ENCODE peak calls at places on chromosomes 6 and 20, in six cellular contexts. W is islet precursor cell, K is HEK293T, U is iPS-NIHi11, V is globus pallidus, M is anterior cingulate cortex. I is an unnamed sample.

GRCh38 chr20:43384321-43384940 is 73.3 kb upstream of the SRSF6 start:
- DNase-seq in W (no peak), K (no peak), U (no peak), V (no peak), M (no peak), I (no peak)

GRCh38 chr6:107235521-107235920 is 120.2 kb upstream of the BEND3 start:
- DNase-seq in W (no peak), K (no peak), U (no peak), V (no peak), M (no peak), I (no peak)

GRCh38 chr6:121175827-121176226 is 158.5 kb downstream of the TBC1D32 start:
- DNase-seq in W (no peak), K (no peak), U (no peak), V (no peak), M (no peak), I (no peak)

GRCh38 chr6:108799356-108799720 is 48.9 kb upstream of the ARMC2 start:
- DNase-seq in W (peak), K (no peak), U (no peak), V (peak), M (no peak), I (no peak)

GRCh38 chr6:88301888-88302768 is 136.0 kb upstream of the CNR1 start:
- DNase-seq in W (no peak), K (no peak), U (no peak), V (no peak), M (no peak), I (no peak)

GRCh38 chr20:21503345-21503744 is 10.5 kb downstream of the NKX2-2 start:
- DNase-seq in W (peak), K (no peak), U (no peak), V (peak), M (no peak), I (peak)

GRCh38 chr20:34988176-34988540 is 32.5 kb downstream of the MYH7B start:
- DNase-seq in W (no peak), K (no peak), U (no peak), V (peak), M (no peak), I (no peak)

GRCh38 chr6:7255918-7256317 is 57.1 kb downstream of the SSR1 start:
- DNase-seq in W (no peak), K (no peak), U (no peak), V (no peak), M (no peak), I (no peak)

GRCh38 chr6:158737710-158738615 is 81.2 kb downstream of the EZR start:
- DNase-seq in W (peak), K (no peak), U (no peak), V (no peak), M (no peak), I (peak)

GRCh38 chr6:53111865-53112264 is 36.8 kb downstream of the GCM1 start:
- DNase-seq in W (no peak), K (no peak), U (no peak), V (no peak), M (no peak), I (no peak)

GRCh38 chr6:27532820-27533538 is 60.1 kb upstream of the ZNF184 start:
- DNase-seq in W (peak), K (no peak), U (no peak), V (no peak), M (no peak), I (peak)

GRCh38 chr6:105357147-105357546 is 45.7 kb downstream of the PREP start:
- DNase-seq in W (no peak), K (no peak), U (no peak), V (no peak), M (no peak), I (no peak)

GRCh38 chr6:89242574-89243330 is 25.6 kb upstream of the GABRR1 start:
- DNase-seq in W (no peak), K (peak), U (peak), V (peak), M (no peak), I (peak)

GRCh38 chr6:137495652-137496391 is 1.6 kb upstream of the OLIG3 start:
- DNase-seq in W (no peak), K (no peak), U (peak), V (no peak), M (no peak), I (no peak)

GRCh38 chr6:167932468-167933276 is 64.8 kb upstream of the KIF25 start:
- DNase-seq in W (no peak), K (no peak), U (no peak), V (no peak), M (no peak), I (peak)

GRCh38 chr20:35342154-35342769 is 50.0 kb upstream of the FAM83C start:
- DNase-seq in W (no peak), K (no peak), U (peak), V (no peak), M (no peak), I (peak)

GRCh38 chr6:51569594-51569993 is 517.8 kb downstream of the PKHD1 start:
- DNase-seq in W (no peak), K (no peak), U (peak), V (no peak), M (no peak), I (no peak)

GRCh38 chr20:15818651-15819071 is 754.6 kb downstream of the KIF16B start:
- DNase-seq in W (no peak), K (no peak), U (no peak), V (no peak), M (no peak), I (no peak)

GRCh38 chr6:45722876-45723275 is 292.8 kb downstream of the CLIC5 start:
- DNase-seq in W (no peak), K (no peak), U (no peak), V (no peak), M (no peak), I (no peak)

GRCh38 chr6:20353134-20353533 is 48.5 kb upstream of the E2F3 start:
- DNase-seq in W (no peak), K (no peak), U (no peak), V (no peak), M (no peak), I (no peak)

GRCh38 chr6:34745277-34746103 is 11.8 kb upstream of the SNRPC start:
- DNase-seq in W (peak), K (no peak), U (peak), V (no peak), M (no peak), I (no peak)

GRCh38 chr6:157746897-157747296 is 76.1 kb upstream of the SNX9 start:
- DNase-seq in W (no peak), K (no peak), U (no peak), V (no peak), M (no peak), I (no peak)

GRCh38 chr6:109772961-109773431 is 81.9 kb downstream of the FIG4 start:
- DNase-seq in W (no peak), K (no peak), U (no peak), V (no peak), M (no peak), I (peak)

GRCh38 chr6:10412165-10412947 is 2.5 kb downstream of the TFAP2A start:
- DNase-seq in W (peak), K (no peak), U (peak), V (no peak), M (no peak), I (peak)

GRCh38 chr6:146358341-146359046 is 185.1 kb upstream of the RAB32 start:
- DNase-seq in W (peak), K (no peak), U (no peak), V (no peak), M (no peak), I (peak)

GRCh38 chr6:41824571-41825569 is 37.4 kb downstream of the TOMM6 start:
- DNase-seq in W (no peak), K (no peak), U (no peak), V (no peak), M (no peak), I (peak)

GRCh38 chr6:43575105-43575771 is 600 bp downstream of the XPO5 start:
- DNase-seq in W (peak), K (peak), U (peak), V (peak), M (no peak), I (peak)

GRCh38 chr6:161403717-161404116 is 129.9 kb upstream of the AGPAT4 start:
- DNase-seq in W (no peak), K (no peak), U (no peak), V (no peak), M (no peak), I (no peak)

GRCh38 chr6:159312204-159312603 is 143.0 kb downstream of the FNDC1 start:
- DNase-seq in W (no peak), K (no peak), U (no peak), V (no peak), M (no peak), I (no peak)

GRCh38 chr6:34301408-34301807 is 52.6 kb upstream of the SMIM29 start:
- DNase-seq in W (no peak), K (no peak), U (no peak), V (no peak), M (no peak), I (peak)

GRCh38 chr6:142374965-142375733 is 73.3 kb downstream of the ADGRG6 start:
- DNase-seq in W (peak), K (no peak), U (no peak), V (no peak), M (no peak), I (peak)

GRCh38 chr20:34312544-34313217 is 9.5 kb upstream of the AHCY start:
- DNase-seq in W (peak), K (peak), U (peak), V (peak), M (peak), I (peak)

GRCh38 chr6:170222498-170223471 is 68.1 kb downstream of the DLL1 start:
- DNase-seq in W (peak), K (no peak), U (no peak), V (no peak), M (no peak), I (peak)

GRCh38 chr6:99736302-99736701 is 129.7 kb downstream of the PRDM13 start:
- DNase-seq in W (no peak), K (no peak), U (peak), V (no peak), M (no peak), I (no peak)

GRCh38 chr6:124119591-124119990 is 315.9 kb downstream of the NKAIN2 start:
- DNase-seq in W (peak), K (no peak), U (no peak), V (no peak), M (no peak), I (no peak)

GRCh38 chr6:71533939-71534379 is 245.3 kb downstream of the OGFRL1 start:
- DNase-seq in W (no peak), K (no peak), U (peak), V (peak), M (no peak), I (peak)

GRCh38 chr20:21505161-21505809 is 8.6 kb downstream of the NKX2-2 start:
- DNase-seq in W (peak), K (peak), U (peak), V (peak), M (peak), I (no peak)

GRCh38 chr6:143745160-143746133 is 67.7 kb downstream of the PHACTR2 start:
- DNase-seq in W (peak), K (peak), U (no peak), V (peak), M (no peak), I (peak)

GRCh38 chr20:59825944-59826759 is 107.3 kb downstream of the SYCP2 start:
- DNase-seq in W (peak), K (no peak), U (no peak), V (no peak), M (no peak), I (no peak)

I was measured in astrocyte of the spinal cord.